ENCODE peak calls at places on chromosomes 16 and 17, in eight cellular contexts. L, I, K, N, J, Y, S and D are unnamed samples.

GRCh38 chr17:48103379-48103715 is 2.1 kb upstream of the CBX1 start:
- DNase-seq in L (no peak), I (no peak), K (no peak), N (no peak), J (no peak), Y (no peak), S (no peak), D (no peak)

GRCh38 chr16:30644334-30644830 is 6.4 kb upstream of the PRR14 start:
- DNase-seq in L (no peak), I (no peak), K (no peak), N (no peak), J (no peak), Y (no peak), S (no peak), D (no peak)

GRCh38 chr17:9279911-9280310 is 258.6 kb downstream of the NTN1 start:
- DNase-seq in L (no peak), I (no peak), K (no peak), N (no peak), J (no peak), Y (no peak), S (no peak), D (no peak)

GRCh38 chr16:15636392-15636873 is 6.5 kb downstream of the MARF1 start:
- DNase-seq in L (no peak), I (no peak), K (no peak), N (no peak), J (no peak), Y (no peak), S (no peak), D (no peak)

GRCh38 chr17:1109606-1110523 is 69.9 kb downstream of the ABR start:
- DNase-seq in L (no peak), I (no peak), K (no peak), N (no peak), J (peak), Y (no peak), S (no peak), D (no peak)

GRCh38 chr16:89442588-89442987 is 47.8 kb downstream of the ANKRD11 start:
- DNase-seq in L (no peak), I (no peak), K (no peak), N (no peak), J (no peak), Y (no peak), S (no peak), D (no peak)

GRCh38 chr16:27432600-27432957 is 30.6 kb downstream of the IL21R start:
- DNase-seq in L (peak), I (peak), K (no peak), N (no peak), J (no peak), Y (peak), S (no peak), D (no peak)

GRCh38 chr17:75584358-75585175 is 3.0 kb upstream of the MYO15B start:
- DNase-seq in L (no peak), I (no peak), K (no peak), N (no peak), J (peak), Y (no peak), S (no peak), D (no peak)

GRCh38 chr17:59762022-59762825 is 54.8 kb downstream of the VMP1 start:
- DNase-seq in L (peak), I (peak), K (no peak), N (no peak), J (no peak), Y (peak), S (no peak), D (no peak)

GRCh38 chr17:142102-142661 is 4.8 kb downstream of the SCGB1C2 start:
- DNase-seq in L (peak), I (peak), K (no peak), N (peak), J (no peak), Y (peak), S (no peak), D (peak)

GRCh38 chr16:70634861-70635260 is 11.5 kb upstream of the IL34 start:
- DNase-seq in L (peak), I (peak), K (no peak), N (no peak), J (no peak), Y (peak), S (no peak), D (no peak)

GRCh38 chr16:79931721-79932120 is 331.2 kb upstream of the MAF start:
- DNase-seq in L (no peak), I (no peak), K (no peak), N (no peak), J (no peak), Y (no peak), S (no peak), D (no peak)

GRCh38 chr17:37551788-37552187 is 57.4 kb downstream of the SYNRG start:
- DNase-seq in L (peak), I (no peak), K (no peak), N (no peak), J (no peak), Y (no peak), S (no peak), D (no peak)

GRCh38 chr17:75587718-75588545 is at the start of gene MYO15B:
- DNase-seq in L (no peak), I (no peak), K (no peak), N (no peak), J (peak), Y (peak), S (peak), D (no peak)

GRCh38 chr17:72426948-72427760 is 306.3 kb downstream of the SOX9 start:
- DNase-seq in L (no peak), I (no peak), K (no peak), N (no peak), J (peak), Y (no peak), S (no peak), D (no peak)

GRCh38 chr16:11599579-11599978 is 12.9 kb upstream of the LITAF start:
- DNase-seq in L (no peak), I (no peak), K (no peak), N (no peak), J (no peak), Y (no peak), S (no peak), D (no peak)

GRCh38 chr16:31183432-31184428 is 3.8 kb downstream of the FUS start:
- DNase-seq in L (no peak), I (no peak), K (no peak), N (no peak), J (no peak), Y (no peak), S (no peak), D (no peak)

GRCh38 chr17:49741009-49741691 is 22.8 kb downstream of the FAM117A start:
- DNase-seq in L (peak), I (peak), K (no peak), N (no peak), J (no peak), Y (peak), S (no peak), D (no peak)

GRCh38 chr17:28725166-28725659 is 820 bp downstream of the TLCD1 start:
- DNase-seq in L (peak), I (peak), K (no peak), N (no peak), J (peak), Y (peak), S (no peak), D (no peak)

GRCh38 chr16:52474679-52475078 is 72.3 kb downstream of the TOX3 start:
- DNase-seq in L (no peak), I (no peak), K (no peak), N (no peak), J (no peak), Y (no peak), S (no peak), D (no peak)

GRCh38 chr16:69727916-69728270 is 1.5 kb upstream of the NQO1 start:
- DNase-seq in L (no peak), I (no peak), K (no peak), N (no peak), J (no peak), Y (no peak), S (no peak), D (no peak)

GRCh38 chr17:78272914-78273258 is 41.5 kb downstream of the TMEM235 start:
- DNase-seq in L (no peak), I (no peak), K (no peak), N (no peak), J (no peak), Y (no peak), S (no peak), D (no peak)

GRCh38 chr16:71440669-71441347 is 1.0 kb downstream of the TLE7 start:
- DNase-seq in L (no peak), I (no peak), K (no peak), N (no peak), J (no peak), Y (no peak), S (no peak), D (no peak)

GRCh38 chr16:35011-35775 is 18.2 kb downstream of the POLR3K start:
- DNase-seq in L (no peak), I (no peak), K (no peak), N (no peak), J (no peak), Y (no peak), S (no peak), D (peak)

GRCh38 chr17:67244621-67245072 is 349 bp downstream of the HELZ start:
- DNase-seq in L (no peak), I (no peak), K (no peak), N (no peak), J (peak), Y (no peak), S (no peak), D (no peak)

GRCh38 chr17:80389011-80389995 is 25.7 kb upstream of the ENDOV start:
- DNase-seq in L (peak), I (no peak), K (no peak), N (no peak), J (no peak), Y (no peak), S (no peak), D (peak)

DNA sequence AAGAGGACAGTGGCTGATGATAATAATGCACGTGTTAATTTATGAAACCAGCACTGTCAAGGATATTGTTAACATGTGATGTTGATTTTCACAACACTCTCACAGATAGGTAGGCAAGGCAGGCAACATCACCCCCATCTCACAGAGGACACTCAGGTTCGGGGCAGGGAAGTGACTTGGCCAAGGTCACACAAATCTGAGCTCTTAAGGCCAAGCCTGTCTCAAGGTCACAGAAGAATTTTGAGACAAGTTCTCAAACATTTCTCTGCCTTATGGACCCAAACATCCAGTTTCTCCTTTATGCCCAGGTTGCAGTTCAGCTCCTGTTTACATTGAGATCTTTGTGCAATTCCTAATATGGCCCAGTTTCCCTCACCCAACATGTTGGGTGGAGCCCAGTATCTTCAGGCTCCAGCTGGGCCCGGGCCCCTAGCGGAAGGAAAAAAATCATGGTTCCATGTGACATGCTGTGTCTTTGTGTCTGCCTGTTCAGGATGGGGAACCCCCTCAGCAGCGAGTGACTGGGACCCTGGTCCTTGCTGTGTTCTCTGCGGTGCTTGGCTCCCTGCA is 1.3 kb downstream of the SLC2A4 start:
- DNase-seq in L (no peak), I (no peak), K (no peak), N (no peak), J (no peak), Y (no peak), S (no peak), D (no peak)
- TF ChIP-seq CTCF in L (no peak), I (no peak), K (no peak), N (no peak), J (no peak), Y (peak), S (no peak), D (no peak)

GRCh38 chr16:65376601-65377000 is 254.7 kb upstream of the CDH11 start:
- DNase-seq in L (no peak), I (peak), K (no peak), N (no peak), J (no peak), Y (no peak), S (no peak), D (no peak)

GRCh38 chr16:65372171-65372570 is 250.3 kb upstream of the CDH11 start:
- DNase-seq in L (no peak), I (no peak), K (no peak), N (no peak), J (no peak), Y (no peak), S (no peak), D (no peak)

GRCh38 chr16:65375651-65376050 is 253.8 kb upstream of the CDH11 start:
- DNase-seq in L (peak), I (peak), K (no peak), N (no peak), J (no peak), Y (no peak), S (no peak), D (no peak)

GRCh38 chr16:65377131-65377649 is 255.3 kb upstream of the CDH11 start:
- DNase-seq in L (peak), I (peak), K (no peak), N (no peak), J (no peak), Y (no peak), S (no peak), D (no peak)

GRCh38 chr16:65373095-65373494 is 251.2 kb upstream of the CDH11 start:
- DNase-seq in L (no peak), I (no peak), K (no peak), N (no peak), J (no peak), Y (peak), S (no peak), D (no peak)
- TF ChIP-seq CTCF in L (no peak), I (no peak), K (no peak), N (no peak), J (no peak), Y (no peak), S (no peak), D (no peak)

GRCh38 chr17:44581868-44582267 is 24.6 kb downstream of the FZD2 start:
- DNase-seq in L (no peak), I (peak), K (no peak), N (no peak), J (no peak), Y (peak), S (no peak), D (no peak)
- TF ChIP-seq CTCF in L (peak), I (peak), K (peak), N (no peak), J (no peak), Y (peak), S (no peak), D (peak)

GRCh38 chr17:74404802-74405201 is 27.1 kb upstream of the GPRC5C start:
- DNase-seq in L (no peak), I (no peak), K (no peak), N (no peak), J (no peak), Y (no peak), S (no peak), D (no peak)

GRCh38 chr17:74410001-74410443 is 21.9 kb upstream of the GPRC5C start:
- DNase-seq in L (no peak), I (no peak), K (no peak), N (no peak), J (no peak), Y (no peak), S (no peak), D (no peak)

GRCh38 chr17:74408830-74409229 is 23.1 kb upstream of the GPRC5C start:
- DNase-seq in L (no peak), I (no peak), K (no peak), N (no peak), J (no peak), Y (no peak), S (no peak), D (no peak)

GRCh38 chr17:74407384-74407783 is 24.5 kb upstream of the GPRC5C start:
- DNase-seq in L (no peak), I (no peak), K (no peak), N (no peak), J (no peak), Y (no peak), S (no peak), D (no peak)

GRCh38 chr17:74408262-74408661 is 23.6 kb upstream of the GPRC5C start:
- DNase-seq in L (peak), I (peak), K (no peak), N (no peak), J (peak), Y (peak), S (no peak), D (no peak)
- TF ChIP-seq CTCF in L (no peak), I (peak), K (no peak), N (no peak), J (peak), Y (no peak), S (no peak), D (no peak)

GRCh38 chr17:57671546-57672204 is 73.4 kb downstream of the CCDC182 start:
- DNase-seq in L (peak), I (peak), K (peak), N (peak), J (peak), Y (peak), S (peak), D (peak)
- TF ChIP-seq CTCF in L (peak), I (peak), K (peak), N (peak), J (peak), Y (peak), S (peak), D (peak)

GRCh38 chr16:7026639-7027038 is 306.0 kb upstream of the RBFOX1 start:
- DNase-seq in L (no peak), I (no peak), K (no peak), N (no peak), J (no peak), Y (no peak), S (no peak), D (no peak)

GRCh38 chr16:7021653-7022275 is 310.9 kb upstream of the RBFOX1 start:
- DNase-seq in L (no peak), I (no peak), K (no peak), N (no peak), J (no peak), Y (no peak), S (no peak), D (no peak)

DNA sequence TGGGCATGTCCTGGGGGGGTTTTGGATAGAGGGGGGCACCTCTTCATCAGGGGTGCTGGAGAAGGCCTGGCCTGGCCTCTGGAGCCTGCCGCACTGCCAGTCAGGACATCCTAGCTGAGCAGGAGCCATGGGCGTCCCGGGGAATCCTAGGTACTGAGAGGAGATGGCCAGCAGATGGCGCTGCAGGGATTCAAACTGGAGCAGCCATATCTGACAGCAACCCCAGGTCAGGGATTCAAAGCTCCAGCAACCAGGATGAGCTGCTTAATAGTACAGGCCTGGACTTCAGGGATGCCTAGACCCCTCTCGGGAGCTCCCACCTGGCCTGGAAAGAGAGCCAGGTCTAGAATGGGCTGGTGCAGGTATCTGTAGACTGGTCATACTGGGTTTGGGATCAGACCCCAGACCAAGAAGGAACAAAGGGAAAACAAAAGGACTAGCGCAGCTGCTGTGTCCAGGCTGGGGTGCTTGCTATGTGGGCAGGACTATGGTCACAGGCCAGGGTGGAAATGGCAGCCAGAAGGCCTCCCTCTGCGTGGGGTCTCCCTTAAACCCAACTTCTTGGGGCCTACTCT is 306.9 kb upstream of the RBFOX1 start:
- DNase-seq in L (no peak), I (no peak), K (no peak), N (peak), J (peak), Y (no peak), S (peak), D (no peak)
- TF ChIP-seq CTCF in L (no peak), I (no peak), K (no peak), N (peak), J (peak), Y (peak), S (no peak), D (peak)